ENCODE peak calls at places on chromosomes 4 and X, in nine cellular contexts. T is brain microvascular endothelial cell; M is OCI-LY7; R is cardiac fibroblast; X is posterior cingulate gyrus; S is pancreas; Z is CD8-positive, alpha-beta memory T cell; O is M059J; L is bronchial epithelial cell. F is an unnamed sample.

GRCh38 chr4:2689825-2690700 is 66.1 kb downstream of the TNIP2 start:
- DNase-seq in R (no peak), Z (peak; percentile 15), S (no peak), O (peak; percentile 11), L (no peak), M (peak; percentile 67), X (no peak), T (peak; percentile 29), F (no peak)

GRCh38 chr4:74933562-74934015 is 673 bp downstream of the PARM1 start:
- DNase-seq in O (no peak), X (peak; percentile 31), L (no peak), T (no peak), Z (no peak), S (peak; percentile 37), M (no peak), R (no peak), F (peak; percentile 19)

GRCh38 chr4:122636697-122637096 is 15.8 kb upstream of the IL21 start:
- DNase-seq in Z (no peak), L (no peak), T (no peak), R (no peak), X (no peak), S (no peak), O (no peak), M (no peak), F (no peak)

GRCh38 chr4:152778656-152779512 is 646 bp downstream of the TIGD4 start:
- DNase-seq in L (peak; percentile 27), X (peak; percentile 28), R (peak; percentile 28), Z (peak; percentile 24), S (peak; percentile 21), O (no peak), T (peak; percentile 5), M (peak; percentile 50), F (peak; percentile 30)

GRCh38 chr4:38185406-38185805 is 225.2 kb downstream of the PTTG2 start:
- DNase-seq in M (no peak), R (no peak), T (no peak), X (peak; percentile 64), Z (no peak), O (no peak), S (no peak), L (no peak), F (no peak)

GRCh38 chr4:172096771-172097170 is 283.6 kb downstream of the GALNTL6 start:
- DNase-seq in T (no peak), S (no peak), Z (no peak), X (no peak), O (no peak), M (no peak), R (peak; percentile 0), L (no peak), F (no peak)

GRCh38 chr4:14787894-14788293 is 214.4 kb upstream of the CPEB2 start:
- DNase-seq in L (peak; percentile 44), S (peak; percentile 15), M (peak; percentile 34), X (no peak), Z (no peak), T (no peak), O (no peak), R (peak; percentile 32), F (peak; percentile 40)

GRCh38 chr4:5338511-5338910 is 287.2 kb downstream of the STK32B start:
- DNase-seq in X (no peak), Z (no peak), M (no peak), L (no peak), R (no peak), O (peak; percentile 63), T (no peak), S (no peak), F (no peak)

GRCh38 chrX:152907084-152907651 is 9.3 kb downstream of the ZNF185 start:
- DNase-seq in M (no peak), R (peak; percentile 71), O (no peak), X (peak; percentile 68), S (no peak), Z (no peak), L (no peak), T (peak; percentile 81), F (no peak)

GRCh38 chr4:24645765-24646550 is 61.6 kb upstream of the DHX15 start:
- DNase-seq in M (no peak), T (no peak), S (no peak), Z (no peak), X (no peak), O (no peak), L (no peak), R (no peak), F (no peak)

GRCh38 chr4:182206266-182206665 is 36.9 kb upstream of the TENM3 start:
- DNase-seq in Z (no peak), L (no peak), O (no peak), S (no peak), X (no peak), R (no peak), M (no peak), T (no peak), F (no peak)

GRCh38 chr4:48863728-48864127 is 32.8 kb downstream of the OCIAD1 start:
- DNase-seq in O (no peak), S (no peak), R (no peak), T (no peak), Z (no peak), X (no peak), L (no peak), M (no peak), F (no peak)

GRCh38 chr4:42547805-42548204 is 109.1 kb downstream of the ATP8A1 start:
- DNase-seq in X (no peak), T (no peak), L (no peak), O (no peak), S (no peak), Z (no peak), R (no peak), M (no peak), F (no peak)

GRCh38 chr4:154491731-154492249 is at the start of gene DCHS2:
- DNase-seq in T (no peak), M (no peak), R (no peak), Z (no peak), L (no peak), X (peak; percentile 17), O (no peak), S (no peak), F (peak; percentile 4)

GRCh38 chrX:41236629-41237028 is 97.3 kb upstream of the DDX3X start:
- DNase-seq in Z (no peak), M (peak; percentile 17), T (no peak), S (no peak), L (no peak), O (no peak), R (no peak), X (no peak), F (no peak)

GRCh38 chrX:114905251-114905650 is 112.2 kb downstream of the IL13RA2 start:
- DNase-seq in L (peak; percentile 89), O (peak; percentile 30), S (no peak), X (no peak), T (no peak), R (no peak), Z (no peak), M (no peak), F (peak; percentile 87)